ENCODE peak calls at places on chromosome 7, in six cellular contexts. Z, U, G, L, A and N are unnamed samples. For H3K36me3, the result is how much of the 10 kb centered on the place peaks cover.

GRCh38 chr7:126776506-126776905 is 476.2 kb downstream of the GRM8 start:
- DNase-seq in G (no peak), A (no peak), U (no peak), L (no peak), Z (no peak), N (no peak)

GRCh38 chr7:128424936-128425335 is 15.2 kb upstream of the IMPDH1 start:
- DNase-seq in U (no peak), G (no peak), Z (no peak), L (no peak), A (no peak), N (no peak)

GRCh38 chr7:29278362-29279070 is 83.9 kb downstream of the CHN2 start:
- DNase-seq in A (no peak), Z (no peak), U (no peak), L (no peak), G (no peak), N (no peak)

GRCh38 chr7:65239707-65240352 is 133.8 kb upstream of the ZNF92 start:
- DNase-seq in U (no peak), L (peak), Z (peak), G (no peak), A (peak), N (no peak)

GRCh38 chr7:117118579-117119180 is 165.4 kb downstream of the ST7 start:
- DNase-seq in Z (no peak), U (no peak), A (peak), G (no peak), L (peak), N (no peak)

GRCh38 chr7:98354511-98355249 is 46.2 kb downstream of the BAIAP2L1 start:
- DNase-seq in U (peak), A (peak), L (peak), G (peak), Z (no peak), N (no peak)

GRCh38 chr7:20700491-20701231 is 85.2 kb downstream of the ABCB5 start:
- DNase-seq in L (no peak), G (no peak), A (no peak), U (no peak), Z (no peak), N (no peak)

GRCh38 chr7:28376634-28377033 is 35.7 kb upstream of the CREB5 start:
- DNase-seq in U (no peak), G (no peak), A (no peak), L (no peak), Z (no peak), N (no peak)

GRCh38 chr7:158563911-158564647 is 23.5 kb downstream of the PTPRN2 start:
- DNase-seq in U (no peak), Z (no peak), L (no peak), A (no peak), G (no peak), N (no peak)

GRCh38 chr7:134763960-134764359 is 15.5 kb upstream of the CALD1 start:
- DNase-seq in U (no peak), G (no peak), A (no peak), Z (no peak), L (no peak), N (no peak)

GRCh38 chr7:131250331-131250730 is 77.3 kb upstream of the MKLN1 start:
- DNase-seq in Z (no peak), G (no peak), A (no peak), L (no peak), U (no peak), N (no peak)

GRCh38 chr7:30475580-30475979 is 3.0 kb downstream of the NOD1 start:
- DNase-seq in Z (no peak), G (no peak), A (peak), L (no peak), U (no peak), N (no peak)

GRCh38 chr7:100484636-100485114 is 948 bp downstream of the NYAP1 start:
- DNase-seq in G (no peak), U (no peak), A (no peak), L (no peak), Z (no peak), N (no peak)

GRCh38 chr7:831596-832291 is 532 bp upstream of the SUN1 start:
- DNase-seq in L (no peak), Z (no peak), A (peak), U (no peak), G (no peak), N (no peak)

GRCh38 chr7:110548372-110548771 is 542.6 kb upstream of the LRRN3 start:
- DNase-seq in U (no peak), L (no peak), Z (no peak), G (no peak), A (no peak), N (no peak)

GRCh38 chr7:39746162-39746782 is 122.9 kb downstream of the RALA start:
- DNase-seq in L (peak), A (peak), U (peak), Z (peak), G (peak), N (peak)

GRCh38 chr7:151274376-151274760 is 25.9 kb upstream of the SMARCD3 start:
- DNase-seq in G (no peak), A (no peak), Z (no peak), L (no peak), U (no peak), N (no peak)

GRCh38 chr7:128347573-128348147 is 4.0 kb upstream of the RBM28 start:
- DNase-seq in A (peak), G (no peak), L (no peak), Z (peak), U (peak), N (no peak)

GRCh38 chr7:51060536-51060935 is 256.1 kb downstream of the COBL start:
- DNase-seq in L (no peak), G (no peak), A (no peak), U (no peak), Z (no peak), N (no peak)

DNA sequence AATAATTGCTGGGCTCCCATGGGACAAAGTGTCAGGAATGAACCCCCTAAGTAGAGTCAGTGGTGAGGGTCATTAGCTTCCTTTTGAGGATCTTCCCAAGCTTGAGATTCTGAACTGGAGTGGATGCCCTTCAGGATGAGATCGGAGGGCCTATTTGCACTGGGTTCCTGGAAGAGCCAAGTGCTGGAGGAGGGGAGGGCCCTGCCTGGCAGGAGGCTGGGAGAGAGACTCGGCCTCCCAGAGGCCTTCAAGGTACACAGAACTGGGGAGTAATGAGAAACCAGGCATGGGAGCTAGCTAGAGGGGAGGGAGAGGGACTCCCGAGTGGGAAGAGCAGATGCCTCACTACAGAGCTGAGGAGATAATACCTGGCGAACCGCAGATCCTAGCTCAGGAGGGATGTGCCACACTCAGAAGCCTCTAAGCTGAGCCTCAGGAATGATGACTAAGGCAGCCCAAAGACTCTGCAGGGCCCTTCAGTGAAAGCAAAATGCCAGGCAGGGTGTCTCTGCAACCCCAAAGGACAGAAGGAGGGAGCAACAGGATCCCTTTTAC is 9.4 kb downstream of the PDAP1 start:
- DNase-seq in Z (no peak), G (no peak), L (no peak), U (no peak), A (no peak), N (no peak)
- TF ChIP-seq POLR2AphosphoS5 in Z (peak), G (no peak), L (no peak), U (no peak), A (peak), N (peak)

GRCh38 chr7:144133307-144133706 is 10.3 kb downstream of the OR2A14 start:
- DNase-seq in A (no peak), G (no peak), L (no peak), U (no peak), Z (no peak), N (no peak)
- H3K36me3 ChIP-seq in A (under half), G (under half), L (under half), U (under half), Z (under half), N (under half)

GRCh38 chr7:68334613-68335303 is 1263.5 kb upstream of the AUTS2 start:
- DNase-seq in G (no peak), U (no peak), Z (no peak), L (no peak), A (no peak), N (no peak)

GRCh38 chr7:68336534-68336933 is 1261.7 kb upstream of the AUTS2 start:
- DNase-seq in U (no peak), A (no peak), Z (no peak), L (no peak), G (no peak), N (no peak)
- TF ChIP-seq POLR2AphosphoS5 in U (no peak), A (no peak), Z (no peak), L (no peak), G (no peak), N (no peak)

DNA sequence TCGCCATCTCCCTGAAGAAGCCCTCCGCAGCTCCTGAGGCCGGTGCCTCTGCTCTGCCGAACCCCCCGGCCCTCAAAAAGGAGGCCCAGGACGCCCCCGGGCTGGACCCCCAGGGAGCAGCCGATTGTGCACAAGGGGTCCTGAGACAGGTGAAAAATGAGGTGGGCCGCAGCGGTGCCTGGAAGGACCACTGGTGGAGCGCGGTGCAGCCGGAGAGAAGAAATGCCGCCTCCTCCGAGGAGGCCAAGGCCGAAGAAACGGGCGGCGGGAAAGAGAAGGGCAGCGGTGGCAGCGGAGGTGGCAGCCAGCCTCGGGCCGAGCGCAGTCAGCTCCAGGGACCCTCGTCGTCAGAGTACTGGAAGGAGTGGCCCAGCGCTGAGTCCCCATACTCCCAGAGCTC is 85.1 kb upstream of the SH2B2 start:
- DNase-seq in L (no peak), G (no peak), A (no peak), U (no peak), Z (no peak), N (no peak)
- H3K36me3 ChIP-seq in L (half or more), G (half or more), A (under half), U (under half), Z (under half), N (half or more)

GRCh38 chr7:90756366-90756765 is 160.2 kb downstream of the CDK14 start:
- DNase-seq in L (no peak), U (no peak), G (no peak), A (no peak), Z (no peak), N (no peak)
- TF ChIP-seq POLR2AphosphoS5 in L (no peak), U (no peak), G (no peak), A (no peak), Z (no peak), N (no peak)

GRCh38 chr7:44646176-44646920 is 39.9 kb downstream of the OGDH start:
- DNase-seq in A (no peak), Z (no peak), G (no peak), U (no peak), L (no peak), N (no peak)
- H3K36me3 ChIP-seq in A (under half), Z (under half), G (under half), U (under half), L (under half), N (half or more)

DNA sequence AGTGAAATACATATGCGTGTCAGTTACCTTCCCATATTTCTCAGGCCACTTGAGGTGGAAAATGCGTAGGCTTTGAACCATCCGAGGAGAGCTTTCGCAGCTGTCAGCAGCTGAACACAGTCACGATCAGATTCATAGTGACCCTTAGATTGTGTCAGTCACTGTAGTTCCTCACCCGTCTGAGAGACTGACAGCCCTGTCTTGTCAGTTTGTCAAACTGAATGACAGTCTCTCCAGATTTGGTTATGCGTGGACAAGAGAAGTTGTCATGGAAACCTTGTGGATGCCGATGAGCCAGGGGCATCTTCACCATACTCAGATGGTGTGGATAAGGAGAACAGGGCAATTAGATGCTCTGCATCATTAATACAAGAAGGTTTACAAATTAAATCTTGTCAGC is 546.3 kb downstream of the TYW1 start:
- DNase-seq in G (no peak), U (no peak), Z (no peak), L (no peak), A (no peak), N (no peak)
- TF ChIP-seq POLR2AphosphoS5 in G (no peak), U (no peak), Z (no peak), L (no peak), A (no peak), N (no peak)

DNA sequence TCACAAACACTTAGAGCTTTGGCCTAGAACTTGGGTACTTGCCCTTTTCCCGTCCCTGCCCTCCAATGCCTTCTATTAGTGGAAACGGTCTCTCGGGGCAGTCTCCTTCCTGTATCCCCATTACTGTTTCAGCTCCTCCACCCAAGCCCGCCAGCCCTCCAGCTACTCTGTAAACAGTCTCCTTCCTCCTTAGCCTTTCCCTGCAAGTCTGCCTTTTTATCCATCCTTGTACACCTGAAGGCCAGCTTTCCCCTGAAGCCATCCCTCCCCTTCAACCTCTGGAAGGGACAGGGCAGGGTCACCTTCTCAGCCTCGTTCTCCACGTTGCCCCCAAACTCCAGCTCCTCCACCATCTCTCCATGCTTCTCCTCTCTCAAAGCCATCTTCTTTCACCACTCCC is 108.1 kb upstream of the ZNF746 start:
- DNase-seq in G (no peak), L (no peak), U (no peak), A (no peak), Z (no peak), N (no peak)
- H3K36me3 ChIP-seq in G (under half), L (under half), U (under half), A (under half), Z (under half), N (under half)

DNA sequence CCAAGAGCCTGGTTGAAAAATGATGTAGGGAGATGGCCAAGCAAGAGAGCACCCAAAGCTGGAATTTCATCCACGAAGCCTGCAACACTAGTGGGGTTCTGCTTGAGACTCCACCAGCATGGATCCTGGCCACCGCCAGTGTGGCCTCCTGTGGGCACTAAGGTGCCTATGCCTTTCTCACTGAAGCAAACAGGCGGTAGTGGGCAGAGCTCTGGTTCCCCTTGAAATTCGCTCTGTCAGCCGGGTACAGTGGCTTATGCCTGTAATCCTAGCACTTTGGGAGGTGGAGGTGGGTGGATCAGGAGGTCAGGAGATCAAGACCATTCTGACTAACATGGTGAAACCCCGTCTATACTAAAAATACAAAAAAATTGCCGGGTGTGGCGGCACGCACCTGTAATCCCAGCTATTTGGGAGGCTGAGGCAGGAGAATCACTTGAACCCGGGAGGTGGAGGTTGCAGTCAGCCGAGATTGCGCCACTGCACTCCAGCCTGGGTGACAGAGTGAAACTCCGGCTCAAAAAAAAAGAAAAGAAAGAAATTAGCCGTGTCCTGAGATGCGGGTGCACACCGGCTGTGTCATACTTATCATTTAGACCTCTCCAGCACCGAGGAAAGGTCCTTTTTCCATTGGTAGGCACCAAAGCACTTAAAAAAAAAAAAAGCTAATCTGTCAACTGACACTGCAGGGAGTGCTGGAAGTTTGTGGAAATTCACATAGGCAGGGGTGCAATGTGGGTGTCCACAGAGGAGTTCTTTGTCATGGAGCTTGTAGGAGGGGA is 28.3 kb downstream of the CCM2 start:
- DNase-seq in U (no peak), L (no peak), Z (no peak), G (no peak), A (no peak), N (peak)
- TF ChIP-seq POLR2AphosphoS5 in U (no peak), L (no peak), Z (no peak), G (no peak), A (no peak), N (peak)

DNA sequence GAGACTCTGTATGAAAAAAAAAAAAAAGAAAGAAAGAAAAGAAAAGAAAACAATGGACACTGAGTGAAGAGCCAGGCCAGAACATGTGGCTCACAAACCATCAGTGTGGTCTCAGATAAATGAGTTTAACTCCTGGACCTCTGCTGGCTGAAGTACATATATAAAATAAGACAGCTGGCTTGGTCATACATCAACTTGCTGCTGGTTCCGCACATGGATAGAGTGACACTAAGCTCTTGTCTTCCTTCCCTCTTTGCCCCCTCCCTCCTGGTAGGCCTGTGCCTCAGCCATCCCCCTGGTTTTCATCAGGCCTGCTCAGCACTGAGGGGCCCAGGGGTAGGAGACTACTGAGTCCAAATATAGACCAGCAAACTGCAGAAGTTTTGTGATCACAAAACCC is 58.1 kb upstream of the DGKI start:
- DNase-seq in Z (peak), L (no peak), A (no peak), G (no peak), U (no peak), N (no peak)
- H3K36me3 ChIP-seq in Z (under half), L (under half), A (under half), G (half or more), U (under half), N (under half)